ENCODE peak calls at places on chromosomes 6 and 20, in nine cellular contexts. B is hepatocyte, G is colonic mucosa, J is cardiac muscle cell, T is kidney, U is brain microvascular endothelial cell, M is fibroblast of mammary gland, R is progenitor cell of endocrine pancreas, D is WTC11. K is an unnamed sample.

GRCh38 chr6:117404548-117404947 is 21.2 kb downstream of the ROS1 start:
- DNase-seq in B (no peak), G (no peak), J (peak), T (no peak), U (peak), M (no peak), R (no peak), D (no peak), K (no peak)

GRCh38 chr6:106519460-106520394 is 109.6 kb downstream of the RTN4IP1 start:
- DNase-seq in B (peak), G (no peak), J (peak), T (peak), U (peak), M (peak), R (no peak), D (no peak), K (no peak)

GRCh38 chr6:75759207-75759606 is 10.2 kb downstream of the MYO6 start:
- DNase-seq in B (no peak), G (no peak), J (no peak), T (no peak), U (no peak), M (no peak), R (no peak), D (no peak), K (no peak)

GRCh38 chr20:9392892-9393857 is 121.2 kb upstream of the LAMP5 start:
- DNase-seq in B (peak), G (peak), J (peak), T (peak), U (peak), M (peak), R (peak), D (peak), K (peak)

GRCh38 chr6:3742426-3743344 is 8.8 kb downstream of the PXDC1 start:
- DNase-seq in B (peak), G (peak), J (peak), T (peak), U (peak), M (peak), R (peak), D (peak), K (peak)

GRCh38 chr20:6008254-6008653 is 45.6 kb downstream of the LRRN4 start:
- DNase-seq in B (peak), G (peak), J (peak), T (no peak), U (peak), M (peak), R (no peak), D (no peak), K (no peak)

GRCh38 chr6:125252891-125253290 is 48.9 kb downstream of the HDDC2 start:
- DNase-seq in B (no peak), G (no peak), J (no peak), T (no peak), U (no peak), M (peak), R (no peak), D (no peak), K (no peak)

GRCh38 chr6:105192707-105193465 is 13.1 kb upstream of the POPDC3 start:
- DNase-seq in B (no peak), G (no peak), J (peak), T (no peak), U (no peak), M (peak), R (no peak), D (no peak), K (no peak)

GRCh38 chr6:152701863-152702401 is 4.2 kb downstream of the MYCT1 start:
- DNase-seq in B (no peak), G (no peak), J (no peak), T (no peak), U (no peak), M (no peak), R (no peak), D (no peak), K (no peak)

GRCh38 chr6:36249536-36249935 is 20.3 kb upstream of the PNPLA1 start:
- DNase-seq in B (no peak), G (no peak), J (peak), T (no peak), U (no peak), M (no peak), R (no peak), D (no peak), K (no peak)

GRCh38 chr6:155472886-155473285 is 17.2 kb upstream of the NOX3 start:
- DNase-seq in B (no peak), G (no peak), J (peak), T (no peak), U (no peak), M (peak), R (no peak), D (no peak), K (no peak)

GRCh38 chr20:37344506-37345338 is 1.2 kb upstream of the SRC start:
- DNase-seq in B (peak), G (peak), J (no peak), T (peak), U (no peak), M (no peak), R (peak), D (no peak), K (no peak)

GRCh38 chr6:53624491-53624890 is 41.1 kb downstream of the KLHL31 start:
- DNase-seq in B (no peak), G (no peak), J (no peak), T (no peak), U (no peak), M (no peak), R (no peak), D (no peak), K (no peak)

GRCh38 chr6:154993710-154994109 is 1.4 kb upstream of the TIAM2 start:
- DNase-seq in B (no peak), G (no peak), J (no peak), T (no peak), U (no peak), M (no peak), R (no peak), D (no peak), K (no peak)

GRCh38 chr6:138357928-138358327 is 19.8 kb upstream of the SMIM28 start:
- DNase-seq in B (no peak), G (no peak), J (no peak), T (no peak), U (no peak), M (no peak), R (no peak), D (no peak), K (no peak)

GRCh38 chr6:53258774-53259155 is 90.0 kb downstream of the ELOVL5 start:
- DNase-seq in B (no peak), G (no peak), J (no peak), T (no peak), U (no peak), M (no peak), R (no peak), D (no peak), K (no peak)

GRCh38 chr20:8854566-8854965 is 214.3 kb upstream of the PLCB4 start:
- DNase-seq in B (no peak), G (peak), J (peak), T (peak), U (peak), M (peak), R (no peak), D (peak), K (no peak)

GRCh38 chr20:24502184-24502583 is 32.8 kb downstream of the SYNDIG1 start:
- DNase-seq in B (peak), G (peak), J (peak), T (peak), U (peak), M (peak), R (no peak), D (no peak), K (peak)

GRCh38 chr6:14706378-14706929 is 539.4 kb upstream of the JARID2 start:
- DNase-seq in B (peak), G (no peak), J (peak), T (peak), U (peak), M (peak), R (no peak), D (no peak), K (no peak)

GRCh38 chr6:13357551-13358075 is 29.3 kb upstream of the TBC1D7 start:
- DNase-seq in B (no peak), G (no peak), J (peak), T (no peak), U (no peak), M (peak), R (no peak), D (peak), K (no peak)

GRCh38 chr6:95083506-95083905 is 493.8 kb upstream of the MANEA start:
- DNase-seq in B (peak), G (no peak), J (no peak), T (peak), U (no peak), M (no peak), R (no peak), D (no peak), K (no peak)

GRCh38 chr6:73704260-73704659 is 8.3 kb downstream of the CD109 start:
- DNase-seq in B (peak), G (no peak), J (peak), T (no peak), U (peak), M (peak), R (no peak), D (no peak), K (no peak)

GRCh38 chr6:106116125-106116524 is 30.0 kb downstream of the PRDM1 start:
- DNase-seq in B (no peak), G (no peak), J (no peak), T (no peak), U (no peak), M (no peak), R (no peak), D (no peak), K (no peak)

GRCh38 chr6:165110871-165111270 is 198.5 kb downstream of the C6orf118 start:
- DNase-seq in B (no peak), G (no peak), J (no peak), T (no peak), U (no peak), M (no peak), R (no peak), D (no peak), K (no peak)

GRCh38 chr20:967796-968742 is 34.0 kb downstream of the RSPO4 start:
- DNase-seq in B (no peak), G (peak), J (peak), T (no peak), U (peak), M (peak), R (no peak), D (no peak), K (no peak)

GRCh38 chr20:57701090-57701489 is 8.7 kb downstream of the PMEPA1 start:
- DNase-seq in B (no peak), G (no peak), J (no peak), T (no peak), U (no peak), M (no peak), R (no peak), D (no peak), K (no peak)

GRCh38 chr6:163739968-163740367 is 325.4 kb downstream of the QKI start:
- DNase-seq in B (no peak), G (no peak), J (no peak), T (no peak), U (no peak), M (no peak), R (no peak), D (no peak), K (no peak)

GRCh38 chr6:154341876-154342275 is 14.7 kb downstream of the IPCEF1 start:
- DNase-seq in B (no peak), G (no peak), J (no peak), T (no peak), U (no peak), M (no peak), R (no peak), D (no peak), K (no peak)

GRCh38 chr20:7742479-7742878 is 197.8 kb downstream of the HAO1 start:
- DNase-seq in B (peak), G (no peak), J (peak), T (no peak), U (peak), M (peak), R (no peak), D (no peak), K (no peak)

GRCh38 chr6:25331085-25331685 is 52.0 kb downstream of the CARMIL1 start:
- DNase-seq in B (no peak), G (no peak), J (no peak), T (no peak), U (no peak), M (peak), R (no peak), D (no peak), K (peak)

GRCh38 chr20:20666359-20666758 is 46.1 kb downstream of the RALGAPA2 start:
- DNase-seq in B (no peak), G (no peak), J (no peak), T (no peak), U (no peak), M (no peak), R (no peak), D (no peak), K (no peak)

GRCh38 chr6:7143161-7143974 is 35.6 kb downstream of the RREB1 start:
- DNase-seq in B (peak), G (no peak), J (peak), T (no peak), U (no peak), M (no peak), R (no peak), D (no peak), K (peak)
- TF ChIP-seq CTCF in B (peak), G (no peak), J (peak), T (no peak), U (peak), M (peak), R (peak), D (no peak), K (no peak)

GRCh38 chr6:38279945-38280588 is 359.7 kb downstream of the BTBD9 start:
- DNase-seq in B (no peak), G (no peak), J (no peak), T (no peak), U (no peak), M (no peak), R (no peak), D (no peak), K (no peak)

GRCh38 chr6:38282911-38283310 is 356.8 kb downstream of the BTBD9 start:
- DNase-seq in B (no peak), G (no peak), J (no peak), T (no peak), U (no peak), M (no peak), R (no peak), D (no peak), K (no peak)

GRCh38 chr6:38281131-38281530 is 358.6 kb downstream of the BTBD9 start:
- DNase-seq in B (no peak), G (no peak), J (no peak), T (no peak), U (no peak), M (no peak), R (no peak), D (no peak), K (no peak)

GRCh38 chr6:38283734-38284362 is 355.9 kb downstream of the BTBD9 start:
- DNase-seq in B (no peak), G (no peak), J (no peak), T (no peak), U (peak), M (peak), R (no peak), D (no peak), K (no peak)

GRCh38 chr6:38279423-38279822 is 360.3 kb downstream of the BTBD9 start:
- DNase-seq in B (no peak), G (no peak), J (peak), T (no peak), U (no peak), M (no peak), R (no peak), D (no peak), K (peak)
- TF ChIP-seq CTCF in B (no peak), G (no peak), J (peak), T (no peak), U (peak), M (peak), R (peak), D (no peak), K (no peak)

GRCh38 chr6:8589941-8590676 is 154.8 kb upstream of the SLC35B3 start:
- DNase-seq in B (peak), G (no peak), J (no peak), T (no peak), U (no peak), M (no peak), R (no peak), D (peak), K (peak)
- TF ChIP-seq CTCF in B (peak), G (no peak), J (no peak), T (no peak), U (no peak), M (no peak), R (peak), D (no peak), K (no peak)

DNA sequence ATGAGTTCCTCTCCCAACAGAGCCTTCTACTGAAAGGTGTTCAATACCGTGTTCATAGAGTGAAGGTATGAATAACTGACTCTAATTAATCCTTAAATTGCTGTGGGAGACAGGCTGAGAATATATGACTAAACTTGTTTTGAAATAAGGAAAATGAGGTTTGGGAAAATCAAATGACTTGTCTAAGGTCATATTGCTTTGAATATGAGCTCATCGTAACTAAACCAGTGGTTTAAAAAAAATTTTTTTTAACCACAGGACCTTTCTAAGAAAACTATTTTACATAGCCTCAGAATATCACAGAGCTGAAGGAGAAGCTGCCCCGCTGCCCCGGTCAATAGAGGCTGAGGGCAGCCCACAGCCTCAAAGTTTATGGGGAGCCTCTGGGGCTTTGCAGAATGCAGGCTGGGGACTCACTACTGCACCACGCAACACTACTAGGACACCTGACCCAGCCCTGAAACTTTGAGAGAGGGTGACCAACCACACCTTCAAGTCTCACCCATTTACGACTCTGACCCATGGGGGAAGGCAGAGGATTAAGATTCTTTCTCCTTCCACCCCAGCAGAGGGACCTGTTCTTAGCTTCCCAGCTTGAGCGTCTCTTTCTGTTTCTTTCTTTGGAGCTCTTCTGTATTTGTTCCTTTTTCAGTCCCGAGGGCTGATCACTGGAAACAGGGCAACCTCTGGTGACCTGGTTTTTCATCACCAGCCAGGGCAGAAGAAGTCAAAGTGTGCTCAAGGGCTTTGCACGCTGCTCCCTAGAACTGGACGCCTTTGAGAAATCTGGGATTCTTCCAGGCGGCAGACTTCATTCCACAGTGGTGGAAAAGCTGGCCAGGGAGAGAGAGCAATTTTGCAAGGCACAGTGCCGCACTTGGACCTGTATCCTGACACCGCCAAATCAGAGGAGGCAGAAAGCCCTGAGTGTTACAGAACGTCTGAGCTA is 220.2 kb downstream of the ATXN1 start:
- DNase-seq in B (no peak), G (no peak), J (peak), T (peak), U (no peak), M (no peak), R (no peak), D (no peak), K (no peak)
- TF ChIP-seq CTCF in B (no peak), G (no peak), J (peak), T (no peak), U (peak), M (no peak), R (no peak), D (no peak), K (no peak)

DNA sequence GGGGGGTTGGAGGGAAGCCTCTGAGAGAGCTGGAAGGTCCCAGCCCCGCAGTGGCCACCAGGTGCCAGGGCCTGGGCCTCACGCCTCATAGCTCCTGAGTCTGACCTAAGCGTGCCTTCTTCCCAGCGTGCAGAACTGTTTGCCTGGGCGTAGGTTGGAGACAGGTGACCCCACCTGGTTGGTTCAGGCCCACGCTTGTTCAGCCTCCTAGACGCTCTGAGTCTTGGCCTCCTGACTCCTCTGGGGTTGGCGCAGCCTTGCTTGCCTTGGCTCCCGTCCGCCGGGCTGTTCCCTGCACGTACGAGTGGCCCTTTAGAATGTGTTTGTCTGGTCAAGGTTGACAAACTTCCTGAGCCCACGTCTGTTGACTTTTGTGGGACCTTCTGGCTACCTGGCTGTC is 70.8 kb downstream of the EYA2 start:
- DNase-seq in B (no peak), G (no peak), J (no peak), T (peak), U (no peak), M (no peak), R (no peak), D (no peak), K (no peak)
- TF ChIP-seq CTCF in B (no peak), G (no peak), J (no peak), T (no peak), U (no peak), M (no peak), R (no peak), D (no peak), K (no peak)

DNA sequence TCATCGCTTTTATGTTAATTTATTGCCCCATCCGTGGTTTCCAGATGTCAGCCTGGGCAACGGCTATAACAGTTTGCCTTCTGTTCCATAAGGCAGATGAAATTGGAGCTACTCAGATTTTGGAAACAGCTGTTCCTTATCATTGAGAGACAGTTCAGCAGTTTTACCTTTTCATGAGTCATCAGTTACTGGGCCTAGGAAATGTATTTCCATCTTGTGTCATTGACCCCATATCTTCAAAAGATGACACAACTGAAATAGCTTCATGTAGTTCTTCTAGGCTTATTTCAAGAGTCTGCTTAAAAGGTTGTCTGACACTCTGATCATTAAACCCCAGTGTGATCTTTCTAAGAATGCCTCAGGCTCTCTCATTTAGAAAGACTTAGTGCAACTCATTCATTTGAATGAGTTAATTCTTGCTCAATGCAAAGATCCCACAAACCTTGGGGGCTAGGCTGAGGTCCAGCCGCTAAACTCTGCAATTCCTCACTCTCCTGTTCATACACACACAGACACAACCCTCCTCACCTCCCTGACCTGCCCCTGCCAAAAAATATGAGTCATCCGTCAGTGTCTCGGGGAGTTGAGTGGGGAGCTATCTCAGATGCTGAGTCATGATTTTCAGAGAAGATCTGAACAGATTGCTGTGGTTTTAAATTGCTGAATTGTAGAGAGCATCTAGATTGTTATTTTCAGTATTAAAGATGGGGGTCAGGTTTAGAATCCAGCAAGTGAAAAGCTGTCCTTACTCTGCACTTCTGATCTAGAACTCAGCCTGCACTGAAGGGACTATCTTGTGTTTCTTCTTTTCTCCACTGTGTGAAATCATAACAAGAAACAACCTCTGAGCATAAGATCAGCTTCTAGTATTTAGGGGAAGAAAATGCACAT is 61.8 kb downstream of the RPP40 start:
- DNase-seq in B (peak), G (no peak), J (peak), T (no peak), U (peak), M (peak), R (no peak), D (no peak), K (no peak)
- TF ChIP-seq CTCF in B (no peak), G (no peak), J (no peak), T (no peak), U (no peak), M (no peak), R (no peak), D (no peak), K (no peak)

K was measured in glutamatergic neuron.